ENCODE peak calls at places on chromosomes 16 and 17, in eight cellular contexts. One of them, this sample, is unnamed.
A peak's percentile ranks its signal among the peaks of the same experiment; 100 is the strongest.

GRCh38 chr17:65102788-65103187 is 34.4 kb upstream of the RGS9 start:
- DNase-seq in prostate gland: no peak
- DNase-seq in NCI-H510A treated with DMSO at 0.1 percent for 48 hours: no peak
- DNase-seq in stromal cell of bone marrow: no peak
- DNase-seq in naive B cell: no peak
- DNase-seq in EL: peak; percentile 39
- DNase-seq in activated CD8-positive, alpha-beta memory T cell treated with anti-CD3 and anti-CD28 coated beads, Interleukin-2, amount 10 ng/mL, durations not matched to agents 7 days and 5 days: no peak
- DNase-seq in coronary artery: no peak
- DNase-seq in this sample: no peak

GRCh38 chr16:12255473-12255872 is 278.9 kb downstream of the SNX29 start:
- DNase-seq in prostate gland: no peak
- DNase-seq in NCI-H510A treated with DMSO at 0.1 percent for 48 hours: peak; percentile 27
- DNase-seq in stromal cell of bone marrow: no peak
- DNase-seq in naive B cell: no peak
- DNase-seq in EL: peak; percentile 18
- DNase-seq in activated CD8-positive, alpha-beta memory T cell treated with anti-CD3 and anti-CD28 coated beads, Interleukin-2, amount 10 ng/mL, durations not matched to agents 7 days and 5 days: no peak
- DNase-seq in coronary artery: no peak
- DNase-seq in this sample: no peak

GRCh38 chr17:7216242-7217112 is 3.2 kb downstream of the DLG4 start:
- DNase-seq in prostate gland: no peak
- DNase-seq in NCI-H510A treated with DMSO at 0.1 percent for 48 hours: no peak
- DNase-seq in stromal cell of bone marrow: no peak
- DNase-seq in naive B cell: no peak
- DNase-seq in EL: no peak
- DNase-seq in activated CD8-positive, alpha-beta memory T cell treated with anti-CD3 and anti-CD28 coated beads, Interleukin-2, amount 10 ng/mL, durations not matched to agents 7 days and 5 days: no peak
- DNase-seq in coronary artery: no peak
- DNase-seq in this sample: no peak

GRCh38 chr17:15377608-15378007 is 36.2 kb upstream of the TEKT3 start:
- DNase-seq in prostate gland: no peak
- DNase-seq in NCI-H510A treated with DMSO at 0.1 percent for 48 hours: no peak
- DNase-seq in stromal cell of bone marrow: peak; percentile 20
- DNase-seq in naive B cell: no peak
- DNase-seq in EL: peak; percentile 91
- DNase-seq in activated CD8-positive, alpha-beta memory T cell treated with anti-CD3 and anti-CD28 coated beads, Interleukin-2, amount 10 ng/mL, durations not matched to agents 7 days and 5 days: no peak
- DNase-seq in coronary artery: no peak
- DNase-seq in this sample: no peak

GRCh38 chr16:66255647-66256046 is 110.8 kb upstream of the CDH5 start:
- DNase-seq in prostate gland: no peak
- DNase-seq in NCI-H510A treated with DMSO at 0.1 percent for 48 hours: no peak
- DNase-seq in stromal cell of bone marrow: no peak
- DNase-seq in naive B cell: no peak
- DNase-seq in EL: no peak
- DNase-seq in activated CD8-positive, alpha-beta memory T cell treated with anti-CD3 and anti-CD28 coated beads, Interleukin-2, amount 10 ng/mL, durations not matched to agents 7 days and 5 days: no peak
- DNase-seq in coronary artery: peak; percentile 52
- DNase-seq in this sample: no peak

GRCh38 chr17:20236586-20237227 is 227.5 kb downstream of the SPECC1 start:
- DNase-seq in prostate gland: no peak
- DNase-seq in NCI-H510A treated with DMSO at 0.1 percent for 48 hours: no peak
- DNase-seq in stromal cell of bone marrow: no peak
- DNase-seq in naive B cell: no peak
- DNase-seq in EL: no peak
- DNase-seq in activated CD8-positive, alpha-beta memory T cell treated with anti-CD3 and anti-CD28 coated beads, Interleukin-2, amount 10 ng/mL, durations not matched to agents 7 days and 5 days: no peak
- DNase-seq in coronary artery: no peak
- DNase-seq in this sample: no peak

GRCh38 chr16:2008631-2009301 is 855 bp downstream of the ZNF598 start:
- DNase-seq in prostate gland: no peak
- DNase-seq in NCI-H510A treated with DMSO at 0.1 percent for 48 hours: no peak
- DNase-seq in stromal cell of bone marrow: no peak
- DNase-seq in naive B cell: no peak
- DNase-seq in EL: peak; percentile 41
- DNase-seq in activated CD8-positive, alpha-beta memory T cell treated with anti-CD3 and anti-CD28 coated beads, Interleukin-2, amount 10 ng/mL, durations not matched to agents 7 days and 5 days: peak; percentile 64
- DNase-seq in coronary artery: no peak
- DNase-seq in this sample: no peak

GRCh38 chr16:85717393-85718152 is 28.8 kb upstream of the GINS2 start:
- DNase-seq in prostate gland: peak; percentile 67
- DNase-seq in NCI-H510A treated with DMSO at 0.1 percent for 48 hours: peak; percentile 88
- DNase-seq in stromal cell of bone marrow: peak; percentile 21
- DNase-seq in naive B cell: peak; percentile 58
- DNase-seq in EL: peak; percentile 54
- DNase-seq in activated CD8-positive, alpha-beta memory T cell treated with anti-CD3 and anti-CD28 coated beads, Interleukin-2, amount 10 ng/mL, durations not matched to agents 7 days and 5 days: peak; percentile 67
- DNase-seq in coronary artery: no peak
- DNase-seq in this sample: peak; percentile 50

GRCh38 chr17:40443988-40444899 is 994 bp downstream of the IGFBP4 start:
- DNase-seq in prostate gland: no peak
- DNase-seq in NCI-H510A treated with DMSO at 0.1 percent for 48 hours: no peak
- DNase-seq in stromal cell of bone marrow: no peak
- DNase-seq in naive B cell: no peak
- DNase-seq in EL: peak; percentile 38
- DNase-seq in activated CD8-positive, alpha-beta memory T cell treated with anti-CD3 and anti-CD28 coated beads, Interleukin-2, amount 10 ng/mL, durations not matched to agents 7 days and 5 days: no peak
- DNase-seq in coronary artery: no peak
- DNase-seq in this sample: no peak

GRCh38 chr17:42526031-42526444 is 10.0 kb upstream of the NAGLU start:
- DNase-seq in prostate gland: no peak
- DNase-seq in NCI-H510A treated with DMSO at 0.1 percent for 48 hours: no peak
- DNase-seq in stromal cell of bone marrow: no peak
- DNase-seq in naive B cell: no peak
- DNase-seq in EL: peak; percentile 81
- DNase-seq in activated CD8-positive, alpha-beta memory T cell treated with anti-CD3 and anti-CD28 coated beads, Interleukin-2, amount 10 ng/mL, durations not matched to agents 7 days and 5 days: no peak
- DNase-seq in coronary artery: peak; percentile 70
- DNase-seq in this sample: no peak

GRCh38 chr16:67930678-67931211 is 917 bp downstream of the CTRL start:
- DNase-seq in prostate gland: no peak
- DNase-seq in NCI-H510A treated with DMSO at 0.1 percent for 48 hours: no peak
- DNase-seq in stromal cell of bone marrow: no peak
- DNase-seq in naive B cell: no peak
- DNase-seq in EL: no peak
- DNase-seq in activated CD8-positive, alpha-beta memory T cell treated with anti-CD3 and anti-CD28 coated beads, Interleukin-2, amount 10 ng/mL, durations not matched to agents 7 days and 5 days: no peak
- DNase-seq in coronary artery: no peak
- DNase-seq in this sample: no peak

GRCh38 chr17:2898255-2898926 is 102.2 kb downstream of the RAP1GAP2 start:
- DNase-seq in prostate gland: no peak
- DNase-seq in NCI-H510A treated with DMSO at 0.1 percent for 48 hours: peak; percentile 66
- DNase-seq in stromal cell of bone marrow: no peak
- DNase-seq in naive B cell: no peak
- DNase-seq in EL: no peak
- DNase-seq in activated CD8-positive, alpha-beta memory T cell treated with anti-CD3 and anti-CD28 coated beads, Interleukin-2, amount 10 ng/mL, durations not matched to agents 7 days and 5 days: no peak
- DNase-seq in coronary artery: no peak
- DNase-seq in this sample: no peak

GRCh38 chr17:65398036-65398787 is 163.2 kb downstream of the AXIN2 start:
- DNase-seq in prostate gland: no peak
- DNase-seq in NCI-H510A treated with DMSO at 0.1 percent for 48 hours: no peak
- DNase-seq in stromal cell of bone marrow: no peak
- DNase-seq in naive B cell: no peak
- DNase-seq in EL: no peak
- DNase-seq in activated CD8-positive, alpha-beta memory T cell treated with anti-CD3 and anti-CD28 coated beads, Interleukin-2, amount 10 ng/mL, durations not matched to agents 7 days and 5 days: no peak
- DNase-seq in coronary artery: no peak
- DNase-seq in this sample: no peak

GRCh38 chr17:31823014-31823413 is 36.0 kb downstream of the COPRS start:
- DNase-seq in prostate gland: no peak
- DNase-seq in NCI-H510A treated with DMSO at 0.1 percent for 48 hours: no peak
- DNase-seq in stromal cell of bone marrow: no peak
- DNase-seq in naive B cell: no peak
- DNase-seq in EL: no peak
- DNase-seq in activated CD8-positive, alpha-beta memory T cell treated with anti-CD3 and anti-CD28 coated beads, Interleukin-2, amount 10 ng/mL, durations not matched to agents 7 days and 5 days: no peak
- DNase-seq in coronary artery: no peak
- DNase-seq in this sample: no peak

GRCh38 chr17:63134867-63135266 is 168.8 kb downstream of the TANC2 start:
- DNase-seq in prostate gland: no peak
- DNase-seq in NCI-H510A treated with DMSO at 0.1 percent for 48 hours: no peak
- DNase-seq in stromal cell of bone marrow: no peak
- DNase-seq in naive B cell: no peak
- DNase-seq in EL: no peak
- DNase-seq in activated CD8-positive, alpha-beta memory T cell treated with anti-CD3 and anti-CD28 coated beads, Interleukin-2, amount 10 ng/mL, durations not matched to agents 7 days and 5 days: no peak
- DNase-seq in coronary artery: no peak
- DNase-seq in this sample: no peak

GRCh38 chr16:22316411-22316811 is 19.2 kb downstream of the POLR3E start:
- DNase-seq in prostate gland: no peak
- DNase-seq in NCI-H510A treated with DMSO at 0.1 percent for 48 hours: no peak
- DNase-seq in stromal cell of bone marrow: no peak
- DNase-seq in naive B cell: no peak
- DNase-seq in EL: no peak
- DNase-seq in activated CD8-positive, alpha-beta memory T cell treated with anti-CD3 and anti-CD28 coated beads, Interleukin-2, amount 10 ng/mL, durations not matched to agents 7 days and 5 days: peak; percentile 39
- DNase-seq in coronary artery: peak; percentile 59
- DNase-seq in this sample: no peak

GRCh38 chr16:4176794-4177438 is 60.7 kb upstream of the ADCY9 start:
- DNase-seq in prostate gland: no peak
- DNase-seq in NCI-H510A treated with DMSO at 0.1 percent for 48 hours: peak; percentile 9
- DNase-seq in stromal cell of bone marrow: no peak
- DNase-seq in naive B cell: no peak
- DNase-seq in EL: peak; percentile 71
- DNase-seq in activated CD8-positive, alpha-beta memory T cell treated with anti-CD3 and anti-CD28 coated beads, Interleukin-2, amount 10 ng/mL, durations not matched to agents 7 days and 5 days: no peak
- DNase-seq in coronary artery: no peak
- DNase-seq in this sample: no peak